ENCODE peak calls at places on chromosome 4, in four cellular contexts. R is activated CD4-positive, alpha-beta T cell treated with anti-CD3 and anti-CD28 coated beads for 4 hours; P is mammary epithelial cell; K is stimulated activated CD4-positive, alpha-beta T cell treated with anti-CD3 and anti-CD28 coated beads, Interleukin-12 subunit alpha, Interleukin-12 subunit beta, amount 100 ng/mL, for 4 hours. I is an unnamed sample.

GRCh38 chr4:128322311-128322710 is 34.7 kb upstream of the PGRMC2 start:
- DNase-seq in K (no peak), P (peak; percentile 69), R (no peak), I (peak; percentile 18)

GRCh38 chr4:84995386-84995785 is 28.9 kb upstream of the WDFY3 start:
- DNase-seq in R (no peak), P (no peak), K (no peak), I (no peak)

GRCh38 chr4:142493255-142493976 is 352.7 kb downstream of the INPP4B start:
- DNase-seq in K (no peak), R (no peak), P (peak; percentile 32), I (no peak)

GRCh38 chr4:4412661-4413372 is 25.9 kb downstream of the NSG1 start:
- DNase-seq in R (no peak), P (no peak), K (no peak), I (no peak)

GRCh38 chr4:127055349-127055748 is 577.4 kb upstream of the INTU start:
- DNase-seq in R (no peak), K (no peak), P (peak; percentile 65), I (peak; percentile 89)

GRCh38 chr4:1495416-1496115 is 89.3 kb upstream of the NKX1-1 start:
- DNase-seq in P (no peak), R (no peak), K (no peak), I (no peak)

GRCh38 chr4:19835429-19835828 is 416.3 kb upstream of the SLIT2 start:
- DNase-seq in P (no peak), K (no peak), R (no peak), I (no peak)

GRCh38 chr4:151719045-151719743 is 41.6 kb downstream of the GATB start:
- DNase-seq in P (no peak), R (no peak), K (no peak), I (no peak)

GRCh38 chr4:56976283-56976877 is 1.0 kb downstream of the NOA1 start:
- DNase-seq in K (no peak), P (peak; percentile 9), R (no peak), I (peak; percentile 18)

GRCh38 chr4:185096032-185096653 is 46.9 kb upstream of the SLC25A4 start:
- DNase-seq in R (peak; percentile 31), P (peak; percentile 16), K (no peak), I (peak; percentile 74)

GRCh38 chr4:74190919-74191397 is 33.0 kb downstream of the MTHFD2L start:
- DNase-seq in P (no peak), R (no peak), K (no peak), I (no peak)

GRCh38 chr4:94642561-94642866 is 115.2 kb upstream of the BMPR1B start:
- DNase-seq in R (no peak), P (no peak), K (no peak), I (no peak)

GRCh38 chr4:177109769-177110168 is 199.9 kb upstream of the NEIL3 start:
- DNase-seq in P (no peak), R (no peak), K (no peak), I (no peak)

GRCh38 chr4:138235419-138235952 is 6.7 kb downstream of the SLC7A11 start:
- DNase-seq in K (no peak), P (peak; percentile 64), R (no peak), I (peak; percentile 67)

GRCh38 chr4:54090404-54090803 is 9.6 kb upstream of the GSX2 start:
- DNase-seq in P (no peak), K (no peak), R (no peak), I (no peak)

GRCh38 chr4:11218692-11219091 is 210.0 kb downstream of the HS3ST1 start:
- DNase-seq in P (no peak), K (no peak), R (no peak), I (peak; percentile 17)

GRCh38 chr4:54784188-54784671 is 126.5 kb downstream of the KIT start:
- DNase-seq in K (no peak), R (no peak), P (no peak), I (no peak)

GRCh38 chr4:123443401-123444297 is 47.1 kb downstream of the SPRY1 start:
- DNase-seq in P (no peak), R (no peak), K (no peak), I (no peak)

GRCh38 chr4:27084685-27085356 is 224.2 kb downstream of the STIM2 start:
- DNase-seq in P (no peak), K (peak; percentile 13), R (peak; percentile 2), I (no peak)

GRCh38 chr4:11198516-11199305 is 230.0 kb downstream of the HS3ST1 start:
- DNase-seq in K (no peak), R (no peak), P (no peak), I (no peak)

GRCh38 chr4:335515-335914 is 2.1 kb upstream of the ZNF141 start:
- DNase-seq in K (no peak), P (no peak), R (no peak), I (no peak)

GRCh38 chr4:98501383-98501782 is 157.0 kb downstream of the TSPAN5 start:
- DNase-seq in K (no peak), R (no peak), P (no peak), I (no peak)

GRCh38 chr4:76950052-76950845 is 697 bp downstream of the SEPTIN11 start:
- DNase-seq in P (peak; percentile 57), R (peak; percentile 48), K (peak; percentile 56), I (peak; percentile 36)

GRCh38 chr4:6204871-6205583 is 4.7 kb upstream of the JAKMIP1 start:
- DNase-seq in K (no peak), P (no peak), R (no peak), I (no peak)

GRCh38 chr4:156195914-156196313 is 242.2 kb upstream of the CTSO start:
- DNase-seq in R (no peak), K (no peak), P (no peak), I (no peak)

GRCh38 chr4:12852338-12853307 is 631.5 kb downstream of the RAB28 start:
- DNase-seq in P (peak; percentile 59), R (no peak), K (no peak), I (peak; percentile 85)

GRCh38 chr4:15753786-15754185 is 24.3 kb upstream of the CD38 start:
- DNase-seq in K (no peak), R (no peak), P (no peak), I (peak; percentile 16)

GRCh38 chr4:39657465-39657864 is 18.8 kb upstream of the SMIM14 start:
- DNase-seq in P (peak; percentile 8), K (no peak), R (no peak), I (no peak)

GRCh38 chr4:80197601-80198444 is 520 bp downstream of the PRDM8 start:
- DNase-seq in R (peak; percentile 8), P (no peak), K (peak; percentile 29), I (no peak)

GRCh38 chr4:153684182-153685073 is at the start of gene TLR2:
- DNase-seq in K (peak; percentile 68), R (peak; percentile 63), P (peak; percentile 59), I (no peak)

GRCh38 chr4:89755210-89755609 is 81.8 kb downstream of the SNCA start:
- DNase-seq in K (no peak), P (no peak), R (no peak), I (peak; percentile 22)

GRCh38 chr4:48296330-48296729 is 26.7 kb upstream of the TEC start:
- DNase-seq in P (no peak), K (no peak), R (no peak), I (no peak)

GRCh38 chr4:3639613-3640586 is 107.7 kb upstream of the LRPAP1 start:
- DNase-seq in K (no peak), P (no peak), R (no peak), I (no peak)

GRCh38 chr4:186118582-186118981 is 14.1 kb downstream of the FAM149A start:
- DNase-seq in R (no peak), P (no peak), K (no peak), I (no peak)

GRCh38 chr4:143185253-143186107 is 763 bp downstream of the USP38 start:
- DNase-seq in P (peak; percentile 48), K (no peak), R (no peak), I (peak; percentile 40)

GRCh38 chr4:15410750-15411149 is 17.1 kb upstream of the C1QTNF7 start:
- DNase-seq in R (peak; percentile 3), K (no peak), P (no peak), I (no peak)

GRCh38 chr4:70721747-70722146 is at the start of gene RUFY3:
- DNase-seq in K (no peak), P (no peak), R (no peak), I (no peak)

GRCh38 chr4:173735055-173735454 is 205.0 kb upstream of the HAND2 start:
- DNase-seq in P (peak; percentile 29), R (no peak), K (no peak), I (peak; percentile 27)

GRCh38 chr4:141388483-141388882 is 167.8 kb downstream of the ZNF330 start:
- DNase-seq in K (no peak), R (no peak), P (peak; percentile 70), I (peak; percentile 38)